ENCODE peak calls at places on chromosomes 16 and 17, in six cellular contexts. E, I, O, Z, D and F are unnamed samples.

GRCh38 chr16:25192096-25192495 is 24.7 kb upstream of the AQP8 start:
- DNase-seq in O (no peak), D (no peak), E (no peak), I (no peak), Z (no peak), F (no peak)

GRCh38 chr17:62892069-62892675 is 73.9 kb upstream of the TANC2 start:
- DNase-seq in Z (no peak), E (no peak), O (no peak), I (no peak), D (no peak), F (no peak)

GRCh38 chr17:77535435-77535834 is 394.7 kb downstream of the SEC14L1 start:
- DNase-seq in E (no peak), I (no peak), D (no peak), Z (no peak), O (no peak), F (no peak)

GRCh38 chr17:44203731-44204452 is 4.2 kb upstream of the ATXN7L3 start:
- DNase-seq in Z (no peak), E (no peak), I (peak), O (peak), D (peak), F (peak)

GRCh38 chr16:80527297-80527696 is 13.5 kb upstream of the DYNLRB2 start:
- DNase-seq in Z (peak), D (peak), E (no peak), I (peak), O (peak), F (peak)

GRCh38 chr17:17580662-17581470 is 10.6 kb downstream of the PEMT start:
- DNase-seq in I (peak), D (no peak), Z (no peak), O (no peak), E (no peak), F (no peak)

GRCh38 chr16:66493490-66494401 is 56.2 kb downstream of the TK2 start:
- DNase-seq in I (no peak), D (no peak), O (no peak), E (no peak), Z (no peak), F (no peak)

GRCh38 chr17:57459286-57459915 is 203.1 kb downstream of the MSI2 start:
- DNase-seq in O (peak), D (no peak), E (no peak), I (peak), Z (no peak), F (no peak)

GRCh38 chr17:2222901-2223616 is 80.5 kb downstream of the SMG6 start:
- DNase-seq in D (no peak), I (no peak), Z (no peak), E (peak), O (no peak), F (no peak)

GRCh38 chr17:6753006-6753445 is 2.8 kb upstream of the XAF1 start:
- DNase-seq in Z (peak), D (no peak), O (no peak), I (peak), E (no peak), F (no peak)

GRCh38 chr16:50246299-50247122 is 19.8 kb upstream of the ADCY7 start:
- DNase-seq in E (no peak), O (no peak), Z (no peak), I (no peak), D (peak), F (no peak)

GRCh38 chr17:75810216-75810615 is 25.6 kb downstream of the UNK start:
- DNase-seq in O (peak), D (no peak), I (no peak), E (no peak), Z (no peak), F (no peak)
- TF ChIP-seq POLR2AphosphoS5 in O (peak), D (no peak), I (no peak), E (no peak), Z (no peak), F (no peak)

DNA sequence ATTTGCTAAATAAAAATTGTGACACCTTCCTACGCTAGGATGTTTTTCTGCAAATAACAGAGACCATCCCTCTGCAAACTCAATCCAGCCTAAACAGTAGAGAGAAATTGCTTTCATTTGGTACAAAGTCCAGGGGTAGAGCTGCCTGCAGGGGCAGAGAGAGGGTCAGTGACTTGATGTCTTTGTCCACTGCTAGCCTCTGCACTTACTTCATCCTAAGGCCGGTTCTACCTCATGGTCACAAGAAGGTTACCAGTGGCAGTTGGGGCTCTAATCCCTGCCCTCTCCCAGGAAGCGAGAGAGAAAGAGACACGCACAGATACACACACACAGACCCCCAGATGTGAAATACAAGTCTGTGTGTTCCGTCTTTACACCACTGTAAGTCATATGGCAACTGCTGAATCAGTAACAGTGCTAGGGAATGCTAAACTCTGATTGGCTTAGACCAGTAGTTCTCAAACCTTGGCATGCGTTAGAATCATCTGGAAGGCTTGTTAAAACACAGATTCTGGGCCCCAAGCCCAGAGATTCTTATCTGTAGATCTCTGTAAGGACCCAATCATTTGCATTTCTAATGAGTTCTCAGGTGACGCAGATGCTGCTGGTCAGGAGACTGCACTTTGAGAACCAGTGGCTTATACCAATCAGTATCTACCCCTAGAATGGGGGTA is 13.1 kb upstream of the LPCAT2 start:
- DNase-seq in Z (no peak), I (peak), O (no peak), D (no peak), E (no peak), F (no peak)
- TF ChIP-seq POLR2A in Z (no peak), I (no peak), O (no peak), D (no peak), E (no peak), F (no peak)

GRCh38 chr17:42530952-42531454 is 5.0 kb upstream of the NAGLU start:
- DNase-seq in Z (no peak), I (peak), D (no peak), O (no peak), E (no peak), F (no peak)

GRCh38 chr17:42529054-42529453 is 7.0 kb upstream of the NAGLU start:
- DNase-seq in I (no peak), E (no peak), D (no peak), Z (no peak), O (no peak), F (no peak)

GRCh38 chr17:42526031-42526444 is 10.0 kb upstream of the NAGLU start:
- DNase-seq in I (no peak), Z (no peak), O (no peak), D (no peak), E (no peak), F (no peak)

GRCh38 chr17:42525221-42525620 is 10.8 kb upstream of the NAGLU start:
- DNase-seq in Z (no peak), D (no peak), O (no peak), E (no peak), I (no peak), F (no peak)

DNA sequence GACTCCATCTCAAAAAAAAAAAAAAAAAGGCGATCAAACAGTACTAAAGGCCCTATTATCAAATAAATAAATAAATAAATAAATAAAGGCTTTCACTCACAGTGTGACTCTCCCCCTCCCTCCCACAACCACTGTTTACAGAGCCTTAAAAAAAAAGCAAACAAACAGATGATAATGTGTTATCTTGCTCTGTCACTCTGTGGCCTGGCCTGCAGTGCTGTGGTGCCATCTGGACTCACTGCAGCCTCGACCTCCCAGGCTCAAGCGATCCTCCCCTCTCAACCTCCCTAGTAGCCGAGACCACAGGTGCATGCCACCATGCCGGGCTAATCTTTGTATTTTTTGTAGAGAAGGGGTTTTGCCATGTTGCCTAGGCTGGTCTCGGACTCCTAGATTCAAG is 8.1 kb upstream of the NAGLU start:
- DNase-seq in D (no peak), O (no peak), Z (no peak), I (peak), E (no peak), F (no peak)
- TF ChIP-seq TAF1 in D (no peak), O (no peak), Z (no peak), I (no peak), E (no peak), F (no peak)

DNA sequence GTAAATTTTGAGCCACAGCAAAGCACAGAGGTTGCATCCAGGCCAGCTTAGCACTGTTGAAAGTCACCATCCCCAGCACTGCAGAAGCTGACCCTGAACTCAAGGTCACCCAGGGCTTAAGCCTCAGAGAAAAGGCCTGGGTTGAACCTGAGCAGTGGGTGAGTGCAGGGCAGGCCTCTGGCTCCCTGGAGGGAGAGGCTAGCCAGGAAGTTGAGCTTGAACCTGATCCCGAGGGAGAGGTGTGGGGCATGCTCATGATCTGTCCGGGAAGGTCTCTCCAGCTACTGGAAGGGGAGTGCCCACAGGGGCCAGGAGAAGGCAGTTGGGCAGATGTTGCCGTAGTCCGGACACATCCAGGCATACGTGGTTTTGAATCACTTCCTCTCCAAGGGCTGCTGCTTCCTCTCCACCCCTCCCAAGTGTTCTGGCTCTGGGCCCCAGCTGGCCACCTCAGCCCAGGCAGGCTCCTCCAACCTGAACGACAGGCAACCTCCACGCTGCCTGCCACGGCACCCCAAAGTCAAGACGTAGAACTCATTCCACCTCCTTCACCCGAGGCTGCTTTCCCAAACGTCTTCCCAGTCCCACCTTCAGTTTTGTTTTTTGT is 18.4 kb downstream of the CARHSP1 start:
- DNase-seq in Z (peak), I (peak), D (no peak), O (no peak), E (no peak), F (no peak)
- TF ChIP-seq POLR2AphosphoS5 in Z (peak), I (no peak), D (peak), O (peak), E (peak), F (peak)